ENCODE peak calls at places on chromosomes 7 and 10, in nine cellular contexts. L is mucosa of gallbladder, R is NCI-H1092 treated with DMSO at 0.1 percent for 48 hours, C is AG04449, A is NCI-H510A, Y is substantia nigra, K is NCI-H1105 treated with DMSO at 0.1 percent for 48 hours, J is T-cell, S is cerebellum. G is an unnamed sample.

GRCh38 chr7:155425011-155425340 is 33.0 kb upstream of the EN2 start:
- DNase-seq in S (no peak), K (no peak), R (no peak), Y (no peak), A (no peak), J (no peak), L (no peak), C (no peak), G (no peak)

GRCh38 chr10:49505076-49505475 is 33.8 kb downstream of the ERCC6 start:
- DNase-seq in A (no peak), K (no peak), S (no peak), R (no peak), C (no peak), J (no peak), L (no peak), Y (no peak), G (no peak)

GRCh38 chr10:36391405-36391804 is 734.0 kb upstream of the ANKRD30A start:
- DNase-seq in R (no peak), L (no peak), C (no peak), J (no peak), K (no peak), Y (no peak), S (no peak), A (no peak), G (no peak)

GRCh38 chr7:19210883-19211282 is 65.7 kb upstream of the FERD3L start:
- DNase-seq in Y (no peak), A (no peak), R (peak), L (no peak), K (no peak), S (no peak), J (no peak), C (no peak), G (no peak)

GRCh38 chr7:1331026-1331425 is 98.4 kb downstream of the UNCX start:
- DNase-seq in S (no peak), R (no peak), C (no peak), J (no peak), K (no peak), A (no peak), L (no peak), Y (no peak), G (no peak)

GRCh38 chr10:4686644-4686996 is 139.4 kb upstream of the AKR1E2 start:
- DNase-seq in L (no peak), R (no peak), A (no peak), S (no peak), C (no peak), K (no peak), J (no peak), Y (no peak), G (no peak)

GRCh38 chr7:28041508-28042314 is 138.9 kb downstream of the JAZF1 start:
- DNase-seq in K (no peak), Y (no peak), S (no peak), C (peak), A (no peak), J (no peak), L (no peak), R (no peak), G (no peak)

GRCh38 chr7:158070222-158070920 is 517.3 kb downstream of the PTPRN2 start:
- DNase-seq in K (no peak), Y (no peak), J (no peak), L (no peak), R (no peak), C (no peak), A (no peak), S (no peak), G (no peak)

GRCh38 chr7:15199482-15199881 is 296.9 kb upstream of the DGKB start:
- DNase-seq in A (no peak), K (peak), R (peak), C (no peak), J (no peak), L (no peak), Y (no peak), S (no peak), G (no peak)

GRCh38 chr7:42315631-42316030 is 78.6 kb upstream of the GLI3 start:
- DNase-seq in C (no peak), K (no peak), R (no peak), Y (no peak), A (no peak), S (no peak), L (no peak), J (no peak), G (no peak)

GRCh38 chr10:46090258-46090812 is 44.3 kb upstream of the MSMB start:
- DNase-seq in R (no peak), A (no peak), Y (no peak), S (no peak), L (no peak), K (no peak), J (no peak), C (no peak), G (no peak)

GRCh38 chr7:366171-366916 is 76.4 kb downstream of the FOXL3 start:
- DNase-seq in C (no peak), R (no peak), Y (no peak), J (no peak), L (no peak), A (no peak), K (no peak), S (no peak), G (no peak)

GRCh38 chr7:138204285-138204988 is 128.2 kb downstream of the AKR1D1 start:
- DNase-seq in J (no peak), K (peak), R (peak), L (no peak), C (no peak), S (no peak), A (no peak), Y (no peak), G (peak)

GRCh38 chr7:82428186-82428961 is 15.2 kb downstream of the CACNA2D1 start:
- DNase-seq in R (no peak), A (no peak), L (no peak), C (peak), Y (no peak), K (no peak), J (no peak), S (no peak), G (no peak)

GRCh38 chr10:59709472-59710125 is at the start of gene SLC16A9:
- DNase-seq in J (no peak), L (peak), R (peak), S (peak), K (peak), A (peak), C (no peak), Y (peak), G (peak)

GRCh38 chr7:2247141-2247985 is 5.3 kb downstream of the NUDT1 start:
- DNase-seq in R (peak), A (no peak), S (peak), J (no peak), C (no peak), K (no peak), Y (no peak), L (no peak), G (peak)

GRCh38 chr7:92833766-92834605 is 2.4 kb downstream of the CDK6 start:
- DNase-seq in C (no peak), J (peak), K (peak), S (peak), A (no peak), R (peak), L (peak), Y (no peak), G (peak)

GRCh38 chr7:80218723-80219122 is 84.1 kb downstream of the GNAI1 start:
- DNase-seq in C (peak), R (no peak), S (no peak), Y (no peak), K (no peak), J (no peak), L (no peak), A (no peak), G (no peak)

GRCh38 chr7:79420464-79420863 is 33.0 kb downstream of the MAGI2 start:
- DNase-seq in L (no peak), C (peak), K (no peak), Y (no peak), A (no peak), J (no peak), S (no peak), R (no peak), G (no peak)

GRCh38 chr10:58326967-58327381 is 7.8 kb upstream of the UBE2D1 start:
- DNase-seq in L (no peak), C (no peak), A (no peak), S (no peak), K (no peak), Y (no peak), J (no peak), R (no peak), G (no peak)

GRCh38 chr7:139940866-139941265 is 111.8 kb downstream of the TBXAS1 start:
- DNase-seq in R (no peak), L (no peak), C (no peak), S (no peak), J (no peak), K (no peak), A (no peak), Y (no peak), G (no peak)

GRCh38 chr10:124906551-124907001 is 35.3 kb upstream of the ZRANB1 start:
- DNase-seq in S (no peak), C (peak), J (no peak), K (no peak), Y (no peak), R (no peak), L (no peak), A (no peak), G (no peak)

GRCh38 chr7:95526128-95526738 is 40.5 kb downstream of the ASB4 start:
- DNase-seq in S (no peak), J (no peak), C (no peak), R (no peak), L (no peak), A (no peak), K (no peak), Y (peak), G (no peak)

GRCh38 chr10:3761111-3761686 is 23.8 kb downstream of the KLF6 start:
- DNase-seq in R (no peak), S (no peak), C (no peak), Y (no peak), J (no peak), L (peak), A (no peak), K (no peak), G (no peak)

GRCh38 chr7:23966941-23967340 is 256.9 kb downstream of the STK31 start:
- DNase-seq in S (no peak), A (no peak), C (no peak), K (no peak), J (no peak), R (no peak), Y (no peak), L (no peak), G (no peak)

GRCh38 chr7:33773053-33773452 is 132.3 kb upstream of the BMPER start:
- DNase-seq in R (no peak), A (no peak), J (no peak), Y (no peak), L (no peak), C (no peak), K (no peak), S (no peak), G (no peak)

GRCh38 chr7:37284805-37285211 is 163.9 kb downstream of the ELMO1 start:
- DNase-seq in J (peak), C (no peak), K (peak), A (no peak), S (no peak), Y (peak), L (peak), R (peak), G (peak)

GRCh38 chr7:151017953-151018420 is 6.3 kb downstream of the ATG9B start:
- DNase-seq in L (peak), C (no peak), K (no peak), S (peak), J (peak), Y (peak), R (peak), A (no peak), G (peak)

GRCh38 chr7:105782391-105783063 is 93.9 kb downstream of the ATXN7L1 start:
- DNase-seq in A (no peak), S (no peak), Y (no peak), K (no peak), C (peak), J (no peak), R (no peak), L (no peak), G (no peak)

GRCh38 chr7:103990991-103991390 is 1.5 kb upstream of the RELN start:
- DNase-seq in J (no peak), C (no peak), S (peak), Y (no peak), L (no peak), R (no peak), K (no peak), A (no peak), G (peak)